ENCODE peak calls at places on chromosome 5, in seven cellular contexts. One of them, this sample, is unnamed.

GRCh38 chr5:142313693-142314092 is 11.1 kb downstream of the SPRY4 start:
- DNase-seq in GM13976: no peak
- DNase-seq in bronchial epithelial cell: no peak
- DNase-seq in left lung: no peak
- DNase-seq in activated CD4-positive, alpha-beta T cell treated with anti-CD3 and anti-CD28 coated beads, Interleukin-2, amount 50 U/mL, for 1 hour: no peak
- DNase-seq in Panc1: no peak
- DNase-seq in Daoy: no peak
- DNase-seq in this sample: no peak

GRCh38 chr5:10691826-10692785 is 68.9 kb downstream of the DAP start:
- DNase-seq in GM13976: no peak
- DNase-seq in bronchial epithelial cell: no peak
- DNase-seq in left lung: no peak
- DNase-seq in activated CD4-positive, alpha-beta T cell treated with anti-CD3 and anti-CD28 coated beads, Interleukin-2, amount 50 U/mL, for 1 hour: no peak
- DNase-seq in Panc1: no peak
- DNase-seq in Daoy: peak
- DNase-seq in this sample: no peak

GRCh38 chr5:176817864-176818377 is 7.6 kb downstream of the UNC5A start:
- DNase-seq in GM13976: peak
- DNase-seq in bronchial epithelial cell: no peak
- DNase-seq in left lung: no peak
- DNase-seq in activated CD4-positive, alpha-beta T cell treated with anti-CD3 and anti-CD28 coated beads, Interleukin-2, amount 50 U/mL, for 1 hour: no peak
- DNase-seq in Panc1: no peak
- DNase-seq in Daoy: peak
- DNase-seq in this sample: no peak

GRCh38 chr5:93078082-93079038 is 502.7 kb downstream of the NR2F1-AS1 start:
- DNase-seq in GM13976: no peak
- DNase-seq in bronchial epithelial cell: peak
- DNase-seq in left lung: peak
- DNase-seq in activated CD4-positive, alpha-beta T cell treated with anti-CD3 and anti-CD28 coated beads, Interleukin-2, amount 50 U/mL, for 1 hour: no peak
- DNase-seq in Panc1: peak
- DNase-seq in Daoy: peak
- DNase-seq in this sample: peak

GRCh38 chr5:115297043-115297442 is 589 bp upstream of the CCDC112 start:
- DNase-seq in GM13976: no peak
- DNase-seq in bronchial epithelial cell: no peak
- DNase-seq in left lung: no peak
- DNase-seq in activated CD4-positive, alpha-beta T cell treated with anti-CD3 and anti-CD28 coated beads, Interleukin-2, amount 50 U/mL, for 1 hour: no peak
- DNase-seq in Panc1: no peak
- DNase-seq in Daoy: peak
- DNase-seq in this sample: peak

GRCh38 chr5:175573493-175574269 is 84.2 kb upstream of the HRH2 start:
- DNase-seq in GM13976: no peak
- DNase-seq in bronchial epithelial cell: no peak
- DNase-seq in left lung: no peak
- DNase-seq in activated CD4-positive, alpha-beta T cell treated with anti-CD3 and anti-CD28 coated beads, Interleukin-2, amount 50 U/mL, for 1 hour: no peak
- DNase-seq in Panc1: no peak
- DNase-seq in Daoy: no peak
- DNase-seq in this sample: no peak

GRCh38 chr5:164277720-164278119 is 772.3 kb downstream of the MAT2B start:
- DNase-seq in GM13976: no peak
- DNase-seq in bronchial epithelial cell: peak
- DNase-seq in left lung: no peak
- DNase-seq in activated CD4-positive, alpha-beta T cell treated with anti-CD3 and anti-CD28 coated beads, Interleukin-2, amount 50 U/mL, for 1 hour: no peak
- DNase-seq in Panc1: no peak
- DNase-seq in Daoy: no peak
- DNase-seq in this sample: peak

GRCh38 chr5:57037355-57037754 is 85.4 kb upstream of the MIER3 start:
- DNase-seq in GM13976: no peak
- DNase-seq in bronchial epithelial cell: no peak
- DNase-seq in left lung: no peak
- DNase-seq in activated CD4-positive, alpha-beta T cell treated with anti-CD3 and anti-CD28 coated beads, Interleukin-2, amount 50 U/mL, for 1 hour: no peak
- DNase-seq in Panc1: no peak
- DNase-seq in Daoy: no peak
- DNase-seq in this sample: no peak

GRCh38 chr5:151880304-151880703 is 44.3 kb downstream of the GLRA1 start:
- DNase-seq in GM13976: no peak
- DNase-seq in bronchial epithelial cell: no peak
- DNase-seq in left lung: no peak
- DNase-seq in activated CD4-positive, alpha-beta T cell treated with anti-CD3 and anti-CD28 coated beads, Interleukin-2, amount 50 U/mL, for 1 hour: no peak
- DNase-seq in Panc1: no peak
- DNase-seq in Daoy: no peak
- DNase-seq in this sample: no peak

GRCh38 chr5:177129206-177129605 is 4.4 kb upstream of the NSD1 start:
- DNase-seq in GM13976: no peak
- DNase-seq in bronchial epithelial cell: no peak
- DNase-seq in left lung: no peak
- DNase-seq in activated CD4-positive, alpha-beta T cell treated with anti-CD3 and anti-CD28 coated beads, Interleukin-2, amount 50 U/mL, for 1 hour: no peak
- DNase-seq in Panc1: no peak
- DNase-seq in Daoy: no peak
- DNase-seq in this sample: no peak

This sample was measured in HT1080.